ENCODE peak calls at places on chromosome 18, in four cellular contexts. Q is GM12891, A is K562, B is GM12878. M is an unnamed sample.

GRCh38 chr18:33733376-33733775 is 155.4 kb downstream of the ASXL3 start:
- DNase-seq in Q (no peak), B (no peak), A (no peak), M (no peak)

GRCh38 chr18:58438984-58439311 is 189.9 kb downstream of the ALPK2 start:
- DNase-seq in Q (no peak), A (no peak), B (no peak), M (no peak)

GRCh38 chr18:9869713-9870430 is 15.9 kb upstream of the TXNDC2 start:
- DNase-seq in Q (peak), A (peak), B (peak), M (peak)

GRCh38 chr18:14074187-14074586 is 58.0 kb downstream of the ZNF519 start:
- DNase-seq in Q (no peak), B (no peak), A (peak), M (no peak)

GRCh38 chr18:52163478-52163877 is 176.5 kb upstream of the DCC start:
- DNase-seq in B (no peak), A (no peak), Q (no peak), M (no peak)

GRCh38 chr18:48941672-48942071 is 9.1 kb downstream of the SMAD7 start:
- DNase-seq in Q (no peak), B (no peak), A (no peak), M (no peak)

GRCh38 chr18:51211552-51211951 is 14.1 kb upstream of the MEX3C start:
- DNase-seq in B (peak), Q (no peak), A (no peak), M (peak)

GRCh38 chr18:28175930-28176673 is 828 bp downstream of the CDH2 start:
- DNase-seq in Q (no peak), A (no peak), B (no peak), M (no peak)

GRCh38 chr18:50729326-50729725 is 90.5 kb downstream of the MRO start:
- DNase-seq in B (no peak), Q (no peak), A (no peak), M (no peak)

GRCh38 chr18:4639628-4640310 is 184.7 kb upstream of the DLGAP1 start:
- DNase-seq in B (peak), Q (no peak), A (no peak), M (no peak)
- TF ChIP-seq SPI1 in B (no peak), Q (no peak), A (no peak), M (no peak)

DNA sequence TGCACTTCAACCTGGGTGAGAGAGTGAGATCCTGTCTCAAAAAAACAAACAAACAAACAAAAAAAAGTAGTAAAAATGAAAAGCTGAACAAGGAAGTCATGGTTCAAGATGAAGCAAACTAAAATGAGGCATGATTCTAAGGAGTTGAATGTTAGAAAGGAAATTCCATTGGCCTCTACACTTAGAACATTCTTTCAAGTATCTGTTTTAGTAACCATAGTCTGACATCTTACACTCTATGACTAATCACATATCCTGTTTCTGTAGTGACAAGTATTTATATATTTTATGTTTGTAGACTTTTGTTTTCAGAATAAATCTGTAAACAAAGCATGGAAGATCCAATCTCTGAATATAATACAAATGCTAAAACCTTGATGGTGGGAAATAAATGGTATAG is 164.1 kb downstream of the KIAA1328 start:
- DNase-seq in Q (no peak), A (no peak), B (no peak), M (no peak)
- TF ChIP-seq SPI1 in Q (no peak), A (no peak), B (no peak), M (no peak)

GRCh38 chr18:44792456-44793080 is 111.9 kb downstream of the SETBP1 start:
- DNase-seq in A (no peak), Q (no peak), B (no peak), M (no peak)
- TF ChIP-seq SPI1 in A (no peak), Q (no peak), B (no peak), M (no peak)

GRCh38 chr18:75959150-75959549 is 531.6 kb upstream of the SMIM21 start:
- DNase-seq in Q (no peak), A (no peak), B (no peak), M (no peak)

GRCh38 chr18:75966431-75966830 is 528.6 kb downstream of the ZNF516 start:
- DNase-seq in B (no peak), A (no peak), Q (no peak), M (no peak)

GRCh38 chr18:75958683-75959082 is 531.2 kb upstream of the SMIM21 start:
- DNase-seq in A (no peak), B (no peak), Q (no peak), M (no peak)

GRCh38 chr18:75962177-75962576 is 532.9 kb downstream of the ZNF516 start:
- DNase-seq in Q (no peak), A (no peak), B (no peak), M (no peak)
- TF ChIP-seq SPI1 in Q (no peak), A (no peak), B (no peak), M (no peak)

GRCh38 chr18:805755-806110 is 6.3 kb downstream of the YES1 start:
- DNase-seq in Q (no peak), A (no peak), B (peak), M (no peak)
- TF ChIP-seq SPI1 in Q (peak), A (peak), B (peak), M (peak)

GRCh38 chr18:26634631-26635030 is 86.3 kb upstream of the KCTD1 start:
- DNase-seq in A (no peak), Q (no peak), B (no peak), M (no peak)
- TF ChIP-seq SPI1 in A (no peak), Q (no peak), B (no peak), M (peak)

GRCh38 chr18:54392621-54393023 is 34.9 kb downstream of the C18orf54 start:
- DNase-seq in B (no peak), A (peak), Q (no peak), M (peak)
- TF ChIP-seq SPI1 in B (peak), A (no peak), Q (peak), M (peak)

DNA sequence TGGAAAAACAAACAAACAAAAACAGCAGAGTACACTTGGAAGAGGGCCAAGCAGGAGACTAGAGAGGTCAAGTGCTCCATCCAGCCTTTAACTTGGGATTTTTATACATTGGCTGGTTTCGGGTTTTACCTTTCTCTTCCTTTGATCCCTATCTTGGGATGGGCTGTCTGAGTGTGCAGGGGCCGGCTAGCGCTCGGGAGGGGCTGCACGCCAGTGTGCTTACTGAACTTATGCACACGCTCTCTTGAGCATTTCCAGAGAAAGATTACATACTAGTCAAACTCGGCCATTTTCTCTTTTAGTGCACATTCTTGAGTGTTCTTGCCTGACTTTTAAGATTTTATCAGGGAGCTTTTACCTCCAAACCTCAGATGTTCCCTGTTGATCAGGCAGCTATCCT is 707.8 kb downstream of the DSC3 start:
- DNase-seq in B (no peak), Q (no peak), A (no peak), M (no peak)
- TF ChIP-seq SPI1 in B (no peak), Q (no peak), A (no peak), M (no peak)

DNA sequence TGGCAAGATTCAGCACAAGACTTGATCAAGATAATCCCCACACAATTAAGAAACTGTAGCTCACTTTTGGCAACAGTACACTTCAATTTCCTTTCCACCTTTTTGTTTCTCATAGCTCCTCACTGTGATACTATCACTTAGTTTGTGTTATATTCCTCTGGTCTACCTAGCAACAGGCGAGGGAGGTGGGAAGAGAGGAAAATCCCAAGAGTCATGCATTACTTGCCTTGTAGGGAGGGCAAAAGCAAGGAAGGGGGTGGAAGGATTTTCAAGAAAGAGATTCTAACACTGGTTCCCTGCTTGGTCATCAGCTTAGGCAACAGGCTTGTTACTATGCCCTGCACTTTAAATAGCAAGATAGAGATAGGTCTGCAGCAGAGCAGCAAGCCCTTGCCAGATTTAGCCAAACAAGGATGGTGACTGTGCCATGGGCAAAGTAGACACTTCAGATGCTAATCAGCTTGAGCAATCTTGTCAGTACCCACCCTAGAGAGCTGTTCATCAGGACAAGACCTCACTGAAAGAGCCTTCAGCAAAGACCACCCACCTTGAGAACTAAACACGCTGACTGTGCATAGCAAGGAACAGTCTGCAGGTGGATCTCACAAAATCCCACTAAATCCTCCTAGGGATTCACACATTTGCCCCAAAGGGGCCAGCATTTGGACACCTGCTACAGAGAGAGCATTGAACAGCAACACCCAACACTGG is 134.6 kb downstream of the MBD2 start:
- DNase-seq in B (no peak), Q (no peak), A (no peak), M (no peak)
- TF ChIP-seq SPI1 in B (no peak), Q (no peak), A (no peak), M (no peak)

GRCh38 chr18:78378983-78379382 is 600.6 kb upstream of the SALL3 start:
- DNase-seq in A (no peak), B (no peak), Q (no peak), M (no peak)
- TF ChIP-seq SPI1 in A (no peak), B (no peak), Q (no peak), M (no peak)